ENCODE peak calls at places on chromosomes 5 and 9, in ten cellular contexts. S, X, L, M, D, R, E, Z, C and A are unnamed samples.
A peak's percentile ranks its signal among the peaks of the same experiment; 100 is the strongest.

GRCh38 chr5:32136342-32136741 is 37.8 kb downstream of the GOLPH3 start:
- DNase-seq in S (no peak), X (no peak), L (no peak), M (no peak), D (no peak), R (no peak), E (no peak), Z (no peak), C (no peak), A (no peak)

GRCh38 chr9:131410051-131410491 is 16.2 kb downstream of the PRRC2B start:
- DNase-seq in S (no peak), X (no peak), L (no peak), M (no peak), D (no peak), R (no peak), E (no peak), Z (no peak), C (no peak), A (no peak)

GRCh38 chr5:127885176-127885575 is 182.0 kb downstream of the CCDC192 start:
- DNase-seq in S (no peak), X (no peak), L (peak; percentile 49), M (no peak), D (no peak), R (no peak), E (no peak), Z (no peak), C (no peak), A (no peak)

GRCh38 chr5:38497946-38498345 is 58.5 kb downstream of the LIFR start:
- DNase-seq in S (no peak), X (no peak), L (no peak), M (no peak), D (no peak), R (peak; percentile 30), E (no peak), Z (no peak), C (no peak), A (no peak)

GRCh38 chr5:170572453-170572852 is 68.6 kb downstream of the KCNIP1 start:
- DNase-seq in S (no peak), X (no peak), L (no peak), M (no peak), D (no peak), R (no peak), E (no peak), Z (no peak), C (peak; percentile 25), A (no peak)

GRCh38 chr9:126883636-126884035 is 23.2 kb downstream of the ZBTB34 start:
- DNase-seq in S (no peak), X (no peak), L (no peak), M (no peak), D (no peak), R (peak; percentile 21), E (no peak), Z (no peak), C (no peak), A (no peak)

GRCh38 chr5:169656125-169656990 is 19.3 kb downstream of the DOCK2 start:
- DNase-seq in S (no peak), X (no peak), L (no peak), M (no peak), D (no peak), R (no peak), E (no peak), Z (peak; percentile 6), C (peak; percentile 79), A (no peak)

GRCh38 chr9:128940946-128941755 is 6.3 kb downstream of the DOLK start:
- DNase-seq in S (no peak), X (no peak), L (no peak), M (no peak), D (peak; percentile 42), R (no peak), E (peak; percentile 57), Z (no peak), C (no peak), A (no peak)

GRCh38 chr5:157558681-157559080 is 16.9 kb downstream of the ADAM19 start:
- DNase-seq in S (no peak), X (no peak), L (no peak), M (no peak), D (no peak), R (no peak), E (no peak), Z (no peak), C (no peak), A (no peak)

GRCh38 chr5:103369125-103370120 is 110.9 kb downstream of the MACIR start:
- DNase-seq in S (no peak), X (no peak), L (no peak), M (no peak), D (no peak), R (no peak), E (no peak), Z (no peak), C (no peak), A (no peak)

GRCh38 chr9:91930475-91930874 is 19.6 kb downstream of the ROR2 start:
- DNase-seq in S (no peak), X (no peak), L (no peak), M (no peak), D (no peak), R (no peak), E (no peak), Z (no peak), C (no peak), A (no peak)

GRCh38 chr5:8457187-8458037 is 588.5 kb downstream of the MTRR start:
- DNase-seq in S (peak; percentile 85), X (no peak), L (peak; percentile 86), M (peak; percentile 97), D (peak; percentile 95), R (peak; percentile 98), E (peak; percentile 93), Z (peak; percentile 96), C (peak; percentile 27), A (peak; percentile 96)

GRCh38 chr9:114278881-114279570 is 43.9 kb upstream of the ORM1 start:
- DNase-seq in S (no peak), X (peak; percentile 28), L (no peak), M (no peak), D (peak; percentile 57), R (no peak), E (peak; percentile 51), Z (no peak), C (no peak), A (no peak)

DNA sequence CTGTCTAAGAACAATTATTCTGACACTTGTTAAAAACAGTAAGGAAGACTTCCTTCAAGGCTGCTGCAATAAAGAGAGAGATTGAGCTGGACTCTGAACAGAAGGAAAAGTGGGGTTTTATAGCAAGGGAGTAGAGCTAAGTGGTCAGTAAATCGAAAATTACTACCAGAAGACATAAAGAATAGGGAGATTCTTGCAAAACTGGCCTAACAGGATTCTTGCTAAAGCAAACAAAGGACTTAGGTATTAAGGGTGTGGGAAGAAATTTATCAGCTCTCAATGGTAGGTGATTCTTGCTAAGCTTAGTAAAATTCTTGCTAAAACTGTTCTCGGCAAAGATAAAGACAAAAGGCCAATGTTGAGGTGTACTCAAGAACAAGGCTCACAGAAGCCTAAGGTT is 300.5 kb downstream of the SLCO4C1 start:
- DNase-seq in S (no peak), X (no peak), L (no peak), M (no peak), D (no peak), R (no peak), E (no peak), Z (no peak), C (no peak), A (no peak)
- TF ChIP-seq EP300 in S (no peak), X (no peak), L (no peak), M (no peak), D (no peak), R (no peak), E (no peak), Z (no peak), C (no peak), A (no peak)

DNA sequence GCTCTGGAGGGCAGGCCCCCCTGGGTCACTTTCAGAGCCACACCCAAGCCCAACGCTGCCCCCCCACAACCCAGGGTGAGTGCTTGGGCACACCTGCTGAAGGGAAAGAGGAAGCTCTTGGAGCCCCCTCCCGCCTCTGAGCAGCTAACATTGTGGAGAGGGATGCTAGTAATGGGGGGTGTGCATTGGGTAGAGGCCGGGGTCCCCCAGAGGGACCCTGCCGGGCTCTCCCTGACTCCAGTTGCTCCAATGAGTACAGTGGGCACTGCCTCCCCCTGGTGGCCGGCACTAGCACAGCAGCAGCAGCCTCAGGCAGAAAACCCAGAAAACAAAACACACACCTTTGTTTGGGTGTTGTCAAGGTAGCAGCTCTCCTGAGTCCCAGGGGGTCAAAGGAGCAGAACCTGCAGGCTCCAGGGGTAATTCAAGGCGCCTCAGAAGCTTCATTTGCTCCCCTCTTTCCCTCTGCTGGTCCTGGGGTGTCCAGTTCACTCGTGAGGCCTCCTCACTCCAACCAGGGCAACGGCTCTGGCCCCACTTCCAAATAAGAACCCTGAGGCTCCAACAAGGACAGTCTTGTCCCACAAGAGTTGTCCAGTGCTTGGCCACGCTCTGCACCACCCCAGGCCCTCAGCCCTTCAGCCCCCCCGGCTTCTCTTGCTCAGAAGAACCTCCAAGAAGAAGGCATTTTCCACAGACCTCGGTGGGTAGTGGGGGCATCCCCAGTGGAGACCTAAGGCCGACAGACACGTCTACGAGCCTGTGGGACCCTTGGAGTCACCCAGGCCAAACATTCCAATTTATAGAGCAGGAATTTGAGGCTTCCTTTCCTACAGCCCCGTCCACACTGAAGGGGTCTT is 16.1 kb downstream of the GBGT1 start:
- DNase-seq in S (peak; percentile 85), X (peak; percentile 97), L (peak; percentile 88), M (peak; percentile 79), D (peak; percentile 82), R (peak; percentile 81), E (peak; percentile 91), Z (peak; percentile 94), C (no peak), A (peak; percentile 95)
- H3K4me3 ChIP-seq in S (peak overlapping the region; percentile 60), X (peak overlapping the region; percentile 73), L (peak overlapping the region; percentile 75), M (peak overlapping the region; percentile 81), D (peak overlapping the region; percentile 68), R (peak overlapping the region; percentile 80), E (peak overlapping the region; percentile 59), Z (peak overlapping the region; percentile 62), C (peak overlapping the region; percentile 78), A (peak overlapping the region; percentile 68)

DNA sequence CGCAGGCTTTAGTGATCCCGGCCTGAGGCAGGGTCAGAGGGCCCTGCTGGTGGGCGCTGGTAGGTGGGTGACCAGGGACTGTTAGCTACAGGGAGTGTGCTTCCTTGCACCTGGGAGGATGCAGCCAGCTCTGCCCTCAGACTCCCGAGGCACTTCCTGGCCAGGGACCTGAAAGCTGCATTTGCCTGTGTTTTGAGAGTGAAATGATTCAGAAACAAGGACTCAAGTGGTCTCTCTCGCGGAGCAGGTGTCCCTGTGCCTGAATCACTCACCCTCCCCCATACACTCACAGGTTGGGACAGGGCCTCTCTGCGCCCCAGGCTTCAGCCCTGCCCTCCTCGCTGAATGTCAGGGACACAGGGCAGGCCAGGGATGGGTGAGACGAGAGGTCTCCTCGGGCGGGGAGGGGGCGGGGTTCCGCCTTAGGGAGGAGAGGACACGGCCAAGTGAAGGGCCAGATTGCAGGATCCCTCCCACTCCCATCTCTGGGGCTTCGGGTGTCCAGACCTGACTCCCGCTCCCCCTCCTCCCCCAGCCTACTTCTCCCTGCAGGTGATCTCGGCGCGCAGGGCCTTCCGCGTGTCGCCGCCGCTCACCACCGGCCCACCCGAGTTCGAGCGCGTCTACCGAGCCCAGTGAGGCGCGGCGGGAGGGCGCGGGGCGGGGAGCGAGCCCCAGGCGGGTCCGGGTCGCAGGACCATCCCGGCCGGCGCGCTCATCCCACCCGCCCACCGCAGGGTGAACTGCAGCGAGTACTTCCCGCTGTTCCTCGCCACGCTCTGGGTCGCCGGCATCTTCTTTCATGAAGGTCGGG is 1.5 kb downstream of the LTC4S start:
- DNase-seq in S (peak; percentile 31), X (peak; percentile 72), L (no peak), M (peak; percentile 73), D (peak; percentile 70), R (no peak), E (peak; percentile 76), Z (peak; percentile 67), C (no peak), A (no peak)
- TF ChIP-seq POLR2AphosphoS5 in S (no peak), X (no peak), L (peak; percentile 45), M (no peak), D (no peak), R (no peak), E (no peak), Z (no peak), C (no peak), A (no peak)

GRCh38 chr9:137278061-137278912 is 761 bp downstream of the TOR4A start:
- DNase-seq in S (no peak), X (peak; percentile 77), L (peak; percentile 50), M (peak; percentile 27), D (no peak), R (peak; percentile 72), E (peak; percentile 71), Z (peak; percentile 86), C (no peak), A (no peak)
- TF ChIP-seq EP300 in S (no peak), X (no peak), L (no peak), M (no peak), D (no peak), R (no peak), E (no peak), Z (no peak), C (no peak), A (no peak)